ENCODE peak calls at places on chromosomes 5 and 9, in seven cellular contexts. One of them, this sample, is unnamed.

GRCh38 chr5:111680737-111681413 is 76.1 kb downstream of the NREP start:
- DNase-seq in mesenchymal stem cell: peak; percentile 96
- DNase-seq in astrocyte: peak; percentile 94
- DNase-seq in IMR-90: peak; percentile 97
- DNase-seq in colonic mucosa: peak; percentile 78
- DNase-seq in neural progenitor cell: no peak
- DNase-seq in K562: no peak
- DNase-seq in this sample: peak; percentile 98

GRCh38 chr9:91714020-91714721 is 235.9 kb downstream of the ROR2 start:
- DNase-seq in colonic mucosa: peak; percentile 65
- DNase-seq in neural progenitor cell: peak; percentile 75
- DNase-seq in IMR-90: peak; percentile 61
- DNase-seq in mesenchymal stem cell: peak; percentile 58
- DNase-seq in astrocyte: peak; percentile 19
- DNase-seq in K562: peak; percentile 78
- DNase-seq in this sample: peak; percentile 79

GRCh38 chr5:1538276-1538675 is 14.5 kb upstream of the LPCAT1 start:
- DNase-seq in K562: no peak
- DNase-seq in colonic mucosa: no peak
- DNase-seq in astrocyte: no peak
- DNase-seq in IMR-90: no peak
- DNase-seq in mesenchymal stem cell: no peak
- DNase-seq in neural progenitor cell: no peak
- DNase-seq in this sample: no peak

GRCh38 chr5:103217101-103217500 is 41.5 kb upstream of the MACIR start:
- DNase-seq in IMR-90: no peak
- DNase-seq in neural progenitor cell: no peak
- DNase-seq in K562: no peak
- DNase-seq in colonic mucosa: no peak
- DNase-seq in mesenchymal stem cell: no peak
- DNase-seq in astrocyte: no peak
- DNase-seq in this sample: no peak

GRCh38 chr9:22357016-22357415 is 89.6 kb upstream of the DMRTA1 start:
- DNase-seq in colonic mucosa: no peak
- DNase-seq in neural progenitor cell: peak; percentile 72
- DNase-seq in mesenchymal stem cell: no peak
- DNase-seq in astrocyte: no peak
- DNase-seq in K562: no peak
- DNase-seq in IMR-90: no peak
- DNase-seq in this sample: no peak

GRCh38 chr9:116687074-116687761 is at the start of gene TRIM32:
- DNase-seq in mesenchymal stem cell: peak; percentile 89
- DNase-seq in neural progenitor cell: peak; percentile 94
- DNase-seq in astrocyte: peak; percentile 70
- DNase-seq in colonic mucosa: peak; percentile 95
- DNase-seq in K562: peak; percentile 95
- DNase-seq in IMR-90: peak; percentile 81
- DNase-seq in this sample: peak; percentile 85

GRCh38 chr9:135821116-135821515 is 86.2 kb downstream of the CAMSAP1 start:
- DNase-seq in K562: no peak
- DNase-seq in astrocyte: no peak
- DNase-seq in neural progenitor cell: no peak
- DNase-seq in mesenchymal stem cell: no peak
- DNase-seq in colonic mucosa: no peak
- DNase-seq in IMR-90: no peak
- DNase-seq in this sample: no peak

GRCh38 chr9:980621-981020 is 4.2 kb downstream of the DMRT3 start:
- DNase-seq in IMR-90: no peak
- DNase-seq in K562: no peak
- DNase-seq in neural progenitor cell: no peak
- DNase-seq in astrocyte: no peak
- DNase-seq in colonic mucosa: no peak
- DNase-seq in mesenchymal stem cell: no peak
- DNase-seq in this sample: no peak

GRCh38 chr9:34386656-34387055 is 10.0 kb upstream of the MYORG start:
- DNase-seq in IMR-90: no peak
- DNase-seq in astrocyte: no peak
- DNase-seq in colonic mucosa: no peak
- DNase-seq in mesenchymal stem cell: no peak
- DNase-seq in neural progenitor cell: no peak
- DNase-seq in K562: no peak
- DNase-seq in this sample: no peak

GRCh38 chr5:3299441-3299840 is 296.2 kb upstream of the IRX1 start:
- DNase-seq in IMR-90: no peak
- DNase-seq in colonic mucosa: no peak
- DNase-seq in neural progenitor cell: no peak
- DNase-seq in astrocyte: no peak
- DNase-seq in mesenchymal stem cell: no peak
- DNase-seq in K562: no peak
- DNase-seq in this sample: no peak

GRCh38 chr5:149777382-149777781 is 47.3 kb downstream of the PPARGC1B start:
- DNase-seq in K562: no peak
- DNase-seq in IMR-90: no peak
- DNase-seq in colonic mucosa: no peak
- DNase-seq in astrocyte: no peak
- DNase-seq in neural progenitor cell: peak; percentile 31
- DNase-seq in mesenchymal stem cell: peak; percentile 28
- DNase-seq in this sample: peak; percentile 26

GRCh38 chr5:54895816-54896341 is 89.5 kb downstream of the ESM1 start:
- DNase-seq in astrocyte: peak; percentile 51
- DNase-seq in K562: peak; percentile 47
- DNase-seq in neural progenitor cell: peak; percentile 58
- DNase-seq in mesenchymal stem cell: peak; percentile 65
- DNase-seq in IMR-90: peak; percentile 68
- DNase-seq in colonic mucosa: no peak
- DNase-seq in this sample: peak; percentile 66

GRCh38 chr9:22041792-22042191 is 32.7 kb upstream of the CDKN2B start:
- DNase-seq in IMR-90: no peak
- DNase-seq in K562: no peak
- DNase-seq in mesenchymal stem cell: no peak
- DNase-seq in neural progenitor cell: no peak
- DNase-seq in astrocyte: peak; percentile 34
- DNase-seq in colonic mucosa: peak; percentile 91
- DNase-seq in this sample: peak; percentile 46

GRCh38 chr5:89047591-89047990 is 164.6 kb upstream of the MEF2C start:
- DNase-seq in neural progenitor cell: no peak
- DNase-seq in K562: no peak
- DNase-seq in mesenchymal stem cell: no peak
- DNase-seq in IMR-90: no peak
- DNase-seq in astrocyte: peak; percentile 67
- DNase-seq in colonic mucosa: no peak
- DNase-seq in this sample: no peak

GRCh38 chr5:128681764-128682664 is 144.0 kb upstream of the FBN2 start:
- DNase-seq in neural progenitor cell: peak; percentile 19
- DNase-seq in K562: no peak
- DNase-seq in mesenchymal stem cell: no peak
- DNase-seq in colonic mucosa: no peak
- DNase-seq in astrocyte: no peak
- DNase-seq in IMR-90: no peak
- DNase-seq in this sample: no peak

GRCh38 chr5:156934450-156935211 is 28.4 kb downstream of the TIMD4 start:
- DNase-seq in astrocyte: no peak
- DNase-seq in IMR-90: no peak
- DNase-seq in mesenchymal stem cell: no peak
- DNase-seq in K562: peak; percentile 1
- DNase-seq in neural progenitor cell: peak; percentile 55
- DNase-seq in colonic mucosa: no peak
- DNase-seq in this sample: no peak

GRCh38 chr9:35598863-35599590 is 6.0 kb upstream of the TESK1 start:
- DNase-seq in colonic mucosa: no peak
- DNase-seq in neural progenitor cell: no peak
- DNase-seq in K562: no peak
- DNase-seq in mesenchymal stem cell: no peak
- DNase-seq in IMR-90: no peak
- DNase-seq in astrocyte: no peak
- DNase-seq in this sample: no peak

GRCh38 chr5:51521583-51521982 is 138.3 kb downstream of the ISL1 start:
- DNase-seq in neural progenitor cell: no peak
- DNase-seq in mesenchymal stem cell: no peak
- DNase-seq in IMR-90: no peak
- DNase-seq in astrocyte: no peak
- DNase-seq in colonic mucosa: no peak
- DNase-seq in K562: no peak
- DNase-seq in this sample: no peak

GRCh38 chr5:132291026-132291425 is 3.2 kb upstream of the SLC22A4 start:
- DNase-seq in mesenchymal stem cell: no peak
- DNase-seq in astrocyte: no peak
- DNase-seq in IMR-90: no peak
- DNase-seq in neural progenitor cell: no peak
- DNase-seq in K562: no peak
- DNase-seq in colonic mucosa: no peak
- DNase-seq in this sample: no peak

GRCh38 chr5:10686890-10687289 is 74.1 kb downstream of the DAP start:
- DNase-seq in IMR-90: no peak
- DNase-seq in K562: no peak
- DNase-seq in colonic mucosa: no peak
- DNase-seq in astrocyte: no peak
- DNase-seq in neural progenitor cell: no peak
- DNase-seq in mesenchymal stem cell: no peak
- DNase-seq in this sample: no peak

GRCh38 chr5:172872997-172873491 is 39.0 kb downstream of the ERGIC1 start:
- DNase-seq in astrocyte: peak; percentile 63
- DNase-seq in colonic mucosa: no peak
- DNase-seq in IMR-90: peak; percentile 64
- DNase-seq in K562: no peak
- DNase-seq in neural progenitor cell: no peak
- DNase-seq in mesenchymal stem cell: peak; percentile 60
- DNase-seq in this sample: peak; percentile 74

GRCh38 chr5:175195698-175196656 is 248.0 kb downstream of the DRD1 start:
- DNase-seq in K562: no peak
- DNase-seq in neural progenitor cell: peak; percentile 36
- DNase-seq in colonic mucosa: no peak
- DNase-seq in IMR-90: peak; percentile 35
- DNase-seq in mesenchymal stem cell: no peak
- DNase-seq in astrocyte: peak; percentile 31
- DNase-seq in this sample: peak; percentile 32

GRCh38 chr5:74543162-74543995 is 97.1 kb downstream of the ENC1 start:
- DNase-seq in neural progenitor cell: peak; percentile 83
- DNase-seq in colonic mucosa: peak; percentile 37
- DNase-seq in astrocyte: peak; percentile 94
- DNase-seq in mesenchymal stem cell: peak; percentile 88
- DNase-seq in K562: peak; percentile 15
- DNase-seq in IMR-90: peak; percentile 80
- DNase-seq in this sample: peak; percentile 70

GRCh38 chr9:93248373-93248772 is 64.4 kb downstream of the WNK2 start:
- DNase-seq in colonic mucosa: no peak
- DNase-seq in mesenchymal stem cell: no peak
- DNase-seq in astrocyte: no peak
- DNase-seq in neural progenitor cell: no peak
- DNase-seq in IMR-90: no peak
- DNase-seq in K562: no peak
- DNase-seq in this sample: no peak

GRCh38 chr9:3608011-3608410 is 82.2 kb upstream of the RFX3 start:
- DNase-seq in mesenchymal stem cell: no peak
- DNase-seq in IMR-90: no peak
- DNase-seq in astrocyte: no peak
- DNase-seq in K562: no peak
- DNase-seq in neural progenitor cell: no peak
- DNase-seq in colonic mucosa: no peak
- DNase-seq in this sample: no peak

GRCh38 chr5:92580814-92581213 is 1000.2 kb downstream of the NR2F1-AS1 start:
- DNase-seq in K562: no peak
- DNase-seq in astrocyte: no peak
- DNase-seq in neural progenitor cell: no peak
- DNase-seq in IMR-90: peak; percentile 3
- DNase-seq in colonic mucosa: no peak
- DNase-seq in mesenchymal stem cell: no peak
- DNase-seq in this sample: no peak
- H3K9ac ChIP-seq in K562: no peak overlapping the region
- H3K9ac ChIP-seq in astrocyte: no peak overlapping the region
- H3K9ac ChIP-seq in neural progenitor cell: no peak overlapping the region
- H3K9ac ChIP-seq in IMR-90: no peak overlapping the region
- H3K9ac ChIP-seq in colonic mucosa: no peak overlapping the region
- H3K9ac ChIP-seq in mesenchymal stem cell: no peak overlapping the region
- H3K9ac ChIP-seq in this sample: no peak overlapping the region

GRCh38 chr5:56669534-56670483 is 145.5 kb upstream of the MAP3K1 start:
- DNase-seq in neural progenitor cell: no peak
- DNase-seq in K562: no peak
- DNase-seq in colonic mucosa: peak; percentile 31
- DNase-seq in mesenchymal stem cell: peak; percentile 43
- DNase-seq in IMR-90: peak; percentile 12
- DNase-seq in astrocyte: no peak
- DNase-seq in this sample: no peak
- H3K9ac ChIP-seq in neural progenitor cell: no peak overlapping the region
- H3K9ac ChIP-seq in K562: no peak overlapping the region
- H3K9ac ChIP-seq in colonic mucosa: no peak overlapping the region
- H3K9ac ChIP-seq in mesenchymal stem cell: no peak overlapping the region
- H3K9ac ChIP-seq in IMR-90: no peak overlapping the region
- H3K9ac ChIP-seq in astrocyte: no peak overlapping the region
- H3K9ac ChIP-seq in this sample: no peak overlapping the region

GRCh38 chr5:77176429-77176828 is 34.1 kb upstream of the PDE8B start:
- DNase-seq in astrocyte: no peak
- DNase-seq in IMR-90: no peak
- DNase-seq in colonic mucosa: no peak
- DNase-seq in mesenchymal stem cell: no peak
- DNase-seq in neural progenitor cell: no peak
- DNase-seq in K562: no peak
- DNase-seq in this sample: no peak

GRCh38 chr5:77181596-77182304 is 28.7 kb upstream of the PDE8B start:
- DNase-seq in colonic mucosa: no peak
- DNase-seq in neural progenitor cell: no peak
- DNase-seq in astrocyte: no peak
- DNase-seq in K562: no peak
- DNase-seq in mesenchymal stem cell: no peak
- DNase-seq in IMR-90: no peak
- DNase-seq in this sample: no peak

GRCh38 chr5:77177576-77177975 is 32.9 kb upstream of the PDE8B start:
- DNase-seq in IMR-90: no peak
- DNase-seq in mesenchymal stem cell: no peak
- DNase-seq in K562: no peak
- DNase-seq in colonic mucosa: no peak
- DNase-seq in neural progenitor cell: no peak
- DNase-seq in astrocyte: no peak
- DNase-seq in this sample: no peak

GRCh38 chr5:77181173-77181572 is 29.3 kb upstream of the PDE8B start:
- DNase-seq in mesenchymal stem cell: no peak
- DNase-seq in IMR-90: no peak
- DNase-seq in colonic mucosa: no peak
- DNase-seq in astrocyte: no peak
- DNase-seq in K562: no peak
- DNase-seq in neural progenitor cell: peak; percentile 34
- DNase-seq in this sample: no peak

GRCh38 chr5:77180167-77181081 is 30.1 kb upstream of the PDE8B start:
- DNase-seq in neural progenitor cell: peak; percentile 38
- DNase-seq in astrocyte: no peak
- DNase-seq in mesenchymal stem cell: peak; percentile 18
- DNase-seq in K562: no peak
- DNase-seq in colonic mucosa: peak; percentile 31
- DNase-seq in IMR-90: no peak
- DNase-seq in this sample: no peak
- H3K9ac ChIP-seq in neural progenitor cell: no peak overlapping the region
- H3K9ac ChIP-seq in astrocyte: no peak overlapping the region
- H3K9ac ChIP-seq in mesenchymal stem cell: no peak overlapping the region
- H3K9ac ChIP-seq in K562: no peak overlapping the region
- H3K9ac ChIP-seq in colonic mucosa: no peak overlapping the region
- H3K9ac ChIP-seq in IMR-90: no peak overlapping the region
- H3K9ac ChIP-seq in this sample: no peak overlapping the region

DNA sequence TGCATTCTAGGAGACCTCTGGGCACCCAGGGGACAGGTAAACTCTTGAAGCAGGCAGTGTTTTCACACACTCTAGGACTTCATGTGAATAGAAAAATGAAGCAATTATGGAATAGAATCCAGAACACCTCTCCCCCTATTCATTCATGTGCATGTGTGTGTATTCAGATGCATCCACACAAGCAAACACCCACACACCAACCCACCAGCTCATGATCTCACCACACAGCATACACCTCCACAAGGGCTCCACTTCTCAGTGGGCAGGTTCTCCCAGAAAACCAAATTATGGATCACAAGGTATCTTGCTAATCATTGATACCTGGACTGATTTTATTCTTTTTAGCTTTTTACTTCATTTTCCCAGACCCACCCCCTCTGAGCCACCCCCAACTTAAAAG is 21.2 kb upstream of the HSD17B3 start:
- DNase-seq in mesenchymal stem cell: no peak
- DNase-seq in neural progenitor cell: no peak
- DNase-seq in K562: no peak
- DNase-seq in colonic mucosa: no peak
- DNase-seq in astrocyte: no peak
- DNase-seq in IMR-90: no peak
- DNase-seq in this sample: no peak
- H3K9ac ChIP-seq in mesenchymal stem cell: no peak overlapping the region
- H3K9ac ChIP-seq in neural progenitor cell: no peak overlapping the region
- H3K9ac ChIP-seq in K562: no peak overlapping the region
- H3K9ac ChIP-seq in colonic mucosa: no peak overlapping the region
- H3K9ac ChIP-seq in astrocyte: no peak overlapping the region
- H3K9ac ChIP-seq in IMR-90: no peak overlapping the region
- H3K9ac ChIP-seq in this sample: no peak overlapping the region

This sample was measured in fibroblast of lung.